ENCODE peak calls at places on chromosomes 5 and 9, in seven cellular contexts. One of them, this sample, is unnamed.

GRCh38 chr9:135969064-135969683 is 8.0 kb upstream of the UBAC1 start:
- DNase-seq in LHCN-M2: no peak
- DNase-seq in left colon: no peak
- DNase-seq in OCI-LY7: no peak
- DNase-seq in activated naive CD4-positive, alpha-beta T cell treated with anti-CD3 and anti-CD28 coated beads for 36 hours: no peak
- DNase-seq in fibroblast of mammary gland: no peak
- DNase-seq in HFFc6: no peak
- DNase-seq in this sample: no peak

GRCh38 chr5:179828756-179829421 is 8.2 kb downstream of the SQSTM1 start:
- DNase-seq in activated naive CD4-positive, alpha-beta T cell treated with anti-CD3 and anti-CD28 coated beads for 36 hours: no peak
- DNase-seq in OCI-LY7: no peak
- DNase-seq in HFFc6: no peak
- DNase-seq in fibroblast of mammary gland: no peak
- DNase-seq in LHCN-M2: no peak
- DNase-seq in left colon: no peak
- DNase-seq in this sample: no peak

GRCh38 chr9:19521205-19521604 is 112.4 kb downstream of the ACER2 start:
- DNase-seq in left colon: no peak
- DNase-seq in fibroblast of mammary gland: no peak
- DNase-seq in activated naive CD4-positive, alpha-beta T cell treated with anti-CD3 and anti-CD28 coated beads for 36 hours: no peak
- DNase-seq in LHCN-M2: no peak
- DNase-seq in OCI-LY7: no peak
- DNase-seq in HFFc6: no peak
- DNase-seq in this sample: no peak

GRCh38 chr5:1430121-1430795 is 15.0 kb downstream of the SLC6A3 start:
- DNase-seq in HFFc6: no peak
- DNase-seq in LHCN-M2: no peak
- DNase-seq in left colon: no peak
- DNase-seq in OCI-LY7: no peak
- DNase-seq in activated naive CD4-positive, alpha-beta T cell treated with anti-CD3 and anti-CD28 coated beads for 36 hours: no peak
- DNase-seq in fibroblast of mammary gland: no peak
- DNase-seq in this sample: no peak

GRCh38 chr5:35436441-35437057 is 181.1 kb upstream of the SPEF2 start:
- DNase-seq in OCI-LY7: peak; percentile 37
- DNase-seq in fibroblast of mammary gland: peak; percentile 48
- DNase-seq in HFFc6: peak; percentile 49
- DNase-seq in activated naive CD4-positive, alpha-beta T cell treated with anti-CD3 and anti-CD28 coated beads for 36 hours: peak; percentile 7
- DNase-seq in LHCN-M2: peak; percentile 39
- DNase-seq in left colon: no peak
- DNase-seq in this sample: peak; percentile 32

GRCh38 chr5:169164481-169164925 is 136.4 kb downstream of the SLIT3 start:
- DNase-seq in activated naive CD4-positive, alpha-beta T cell treated with anti-CD3 and anti-CD28 coated beads for 36 hours: no peak
- DNase-seq in fibroblast of mammary gland: peak; percentile 73
- DNase-seq in HFFc6: peak; percentile 36
- DNase-seq in OCI-LY7: no peak
- DNase-seq in LHCN-M2: peak; percentile 1
- DNase-seq in left colon: no peak
- DNase-seq in this sample: no peak

GRCh38 chr9:3329361-3329760 is 196.4 kb downstream of the RFX3 start:
- DNase-seq in HFFc6: peak; percentile 7
- DNase-seq in LHCN-M2: no peak
- DNase-seq in activated naive CD4-positive, alpha-beta T cell treated with anti-CD3 and anti-CD28 coated beads for 36 hours: no peak
- DNase-seq in fibroblast of mammary gland: peak; percentile 41
- DNase-seq in OCI-LY7: no peak
- DNase-seq in left colon: no peak
- DNase-seq in this sample: no peak

GRCh38 chr5:43416233-43416987 is 4.2 kb upstream of the CCL28 start:
- DNase-seq in activated naive CD4-positive, alpha-beta T cell treated with anti-CD3 and anti-CD28 coated beads for 36 hours: no peak
- DNase-seq in LHCN-M2: no peak
- DNase-seq in fibroblast of mammary gland: no peak
- DNase-seq in OCI-LY7: no peak
- DNase-seq in left colon: no peak
- DNase-seq in HFFc6: no peak
- DNase-seq in this sample: no peak

GRCh38 chr5:7392401-7393024 is 3.4 kb upstream of the ADCY2 start:
- DNase-seq in left colon: no peak
- DNase-seq in LHCN-M2: no peak
- DNase-seq in HFFc6: peak; percentile 34
- DNase-seq in fibroblast of mammary gland: peak; percentile 53
- DNase-seq in OCI-LY7: peak; percentile 2
- DNase-seq in activated naive CD4-positive, alpha-beta T cell treated with anti-CD3 and anti-CD28 coated beads for 36 hours: no peak
- DNase-seq in this sample: peak; percentile 38